ENCODE peak calls at places on chromosomes 7 and 10, in four cellular contexts. U, Y, R and W are unnamed samples.

GRCh38 chr10:30782543-30783461 is 153.2 kb upstream of the LYZL2 start:
- DNase-seq in U (no peak), Y (peak), R (no peak), W (no peak)

GRCh38 chr7:19707240-19707639 is 1.6 kb downstream of the POLR1F start:
- DNase-seq in U (peak), Y (no peak), R (peak), W (peak)

GRCh38 chr7:7183061-7183832 is 903 bp downstream of the C1GALT1 start:
- DNase-seq in U (peak), Y (no peak), R (no peak), W (peak)

GRCh38 chr7:359776-360361 is 69.9 kb downstream of the FOXL3 start:
- DNase-seq in U (no peak), Y (no peak), R (no peak), W (no peak)

GRCh38 chr10:115593060-115593459 is 499.9 kb downstream of the ATRNL1 start:
- DNase-seq in U (no peak), Y (no peak), R (no peak), W (no peak)

GRCh38 chr7:24704311-24704710 is 53.0 kb downstream of the GSDME start:
- DNase-seq in U (no peak), Y (no peak), R (no peak), W (no peak)

GRCh38 chr10:6114758-6115410 is 26.1 kb downstream of the RBM17 start:
- DNase-seq in U (no peak), Y (no peak), R (no peak), W (no peak)

GRCh38 chr7:96235281-96235680 is 86.6 kb downstream of the SLC25A13 start:
- DNase-seq in U (no peak), Y (no peak), R (no peak), W (no peak)

GRCh38 chr7:142997590-142997989 is 29.3 kb downstream of the OR9A2 start:
- DNase-seq in U (peak), Y (no peak), R (no peak), W (no peak)

GRCh38 chr7:11177793-11178192 is 204.1 kb downstream of the PHF14 start:
- DNase-seq in U (no peak), Y (no peak), R (no peak), W (no peak)

GRCh38 chr7:140649566-140650205 is 9.1 kb upstream of the DENND2A start:
- DNase-seq in U (no peak), Y (no peak), R (no peak), W (no peak)

GRCh38 chr7:143487566-143487965 is 9.9 kb downstream of the TAS2R41 start:
- DNase-seq in U (no peak), Y (no peak), R (peak), W (no peak)

GRCh38 chr10:13458107-13458761 is 70.6 kb downstream of the BEND7 start:
- DNase-seq in U (no peak), Y (no peak), R (no peak), W (no peak)

GRCh38 chr7:119482671-119483070 is 790.3 kb upstream of the KCND2 start:
- DNase-seq in U (no peak), Y (no peak), R (no peak), W (no peak)

GRCh38 chr7:29854257-29854938 is 48.1 kb downstream of the WIPF3 start:
- DNase-seq in U (no peak), Y (no peak), R (no peak), W (peak)

GRCh38 chr7:38660427-38661099 is 29.4 kb upstream of the AMPH start:
- DNase-seq in U (peak), Y (no peak), R (peak), W (peak)

GRCh38 chr7:143958781-143959180 is 4.1 kb downstream of the OR2F1 start:
- DNase-seq in U (no peak), Y (no peak), R (peak), W (no peak)

GRCh38 chr7:96636342-96636865 is 73.2 kb downstream of the SEM1 start:
- DNase-seq in U (no peak), Y (no peak), R (no peak), W (no peak)

GRCh38 chr7:44154703-44155102 is 13.6 kb upstream of the MYL7 start:
- DNase-seq in U (no peak), Y (no peak), R (no peak), W (no peak)

GRCh38 chr7:47720141-47720906 is 138.4 kb upstream of the TNS3 start:
- DNase-seq in U (no peak), Y (no peak), R (no peak), W (no peak)

GRCh38 chr7:158322616-158323530 is 264.8 kb downstream of the PTPRN2 start:
- DNase-seq in U (no peak), Y (no peak), R (no peak), W (no peak)

GRCh38 chr7:144641389-144642044 is 194.3 kb downstream of the TPK1 start:
- DNase-seq in U (no peak), Y (no peak), R (no peak), W (no peak)

GRCh38 chr10:7417103-7417623 is 6.3 kb upstream of the SFMBT2 start:
- DNase-seq in U (no peak), Y (no peak), R (no peak), W (no peak)

GRCh38 chr7:121510302-121510701 is 114.2 kb upstream of the FAM3C start:
- DNase-seq in U (peak), Y (no peak), R (no peak), W (no peak)

GRCh38 chr10:59434463-59435326 is 72.3 kb upstream of the FAM13C start:
- DNase-seq in U (no peak), Y (no peak), R (no peak), W (no peak)

GRCh38 chr10:52883996-52884871 is 111.7 kb upstream of the MBL2 start:
- DNase-seq in U (peak), Y (peak), R (peak), W (peak)

GRCh38 chr10:70598857-70599295 is 3.7 kb downstream of the PRF1 start:
- DNase-seq in U (peak), Y (no peak), R (no peak), W (no peak)

GRCh38 chr10:130014734-130015695 is 50.9 kb upstream of the EBF3 start:
- DNase-seq in U (no peak), Y (no peak), R (no peak), W (peak)

GRCh38 chr10:123783296-123783695 is 108.3 kb downstream of the CPXM2 start:
- DNase-seq in U (no peak), Y (no peak), R (no peak), W (no peak)

GRCh38 chr10:89738551-89739209 is 37.3 kb downstream of the KIF20B start:
- DNase-seq in U (no peak), Y (peak), R (no peak), W (no peak)

GRCh38 chr10:58322835-58323209 is 12.0 kb upstream of the UBE2D1 start:
- DNase-seq in U (no peak), Y (no peak), R (no peak), W (no peak)

GRCh38 chr10:78137147-78137546 is 103.5 kb downstream of the RPS24 start:
- DNase-seq in U (no peak), Y (no peak), R (no peak), W (no peak)
- TF ChIP-seq FOXK2 in U (no peak), Y (no peak), R (no peak), W (no peak)

GRCh38 chr10:3911241-3911640 is 126.2 kb upstream of the KLF6 start:
- DNase-seq in U (no peak), Y (no peak), R (no peak), W (no peak)
- TF ChIP-seq BHLHE40 in U (no peak), Y (no peak), R (no peak), W (no peak)

GRCh38 chr10:131726460-131726861 is 174.3 kb upstream of the PPP2R2D start:
- DNase-seq in U (no peak), Y (no peak), R (peak), W (no peak)
- TF ChIP-seq FOXK2 in U (no peak), Y (no peak), R (no peak), W (no peak)

GRCh38 chr7:16813232-16813616 is 8.4 kb upstream of the AGR2 start:
- DNase-seq in U (no peak), Y (no peak), R (no peak), W (no peak)
- TF ChIP-seq BHLHE40 in U (no peak), Y (no peak), R (no peak), W (no peak)

DNA sequence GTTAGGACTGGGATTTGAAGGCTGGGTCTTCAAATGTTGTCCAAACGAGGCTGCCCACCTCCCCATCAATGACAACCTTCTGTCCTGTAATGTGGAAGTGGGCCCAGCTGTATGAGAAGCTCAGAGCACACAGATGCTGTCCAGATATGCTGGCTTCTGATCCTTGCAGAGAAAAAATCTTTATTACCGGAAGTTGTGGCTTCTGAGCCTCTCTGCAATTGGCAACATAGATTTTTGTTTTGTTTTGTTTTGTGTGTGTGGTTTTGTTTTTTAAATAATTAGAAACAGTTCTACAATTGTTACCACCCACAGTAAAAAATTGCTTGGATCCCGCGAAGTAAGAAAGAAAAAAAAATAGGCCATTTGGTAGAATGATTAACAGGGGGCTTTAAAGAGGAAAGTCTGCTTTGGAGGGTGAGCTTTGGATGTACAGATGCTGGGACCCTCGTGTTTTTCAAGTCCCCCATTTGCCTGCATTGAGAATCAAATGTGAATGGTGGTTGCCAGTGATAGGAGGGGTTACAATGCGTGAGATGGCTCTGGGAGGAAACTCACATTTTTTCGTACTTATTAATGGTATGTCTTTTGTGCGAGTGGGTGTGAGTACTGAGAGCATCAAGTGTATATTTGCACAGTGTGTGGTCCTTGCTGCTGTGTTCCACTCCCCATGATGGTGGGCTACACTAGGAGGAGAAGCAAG is 153.2 kb downstream of the TCF7L2 start:
- DNase-seq in U (no peak), Y (no peak), R (no peak), W (no peak)
- TF ChIP-seq FOXK2 in U (no peak), Y (no peak), R (no peak), W (no peak)

DNA sequence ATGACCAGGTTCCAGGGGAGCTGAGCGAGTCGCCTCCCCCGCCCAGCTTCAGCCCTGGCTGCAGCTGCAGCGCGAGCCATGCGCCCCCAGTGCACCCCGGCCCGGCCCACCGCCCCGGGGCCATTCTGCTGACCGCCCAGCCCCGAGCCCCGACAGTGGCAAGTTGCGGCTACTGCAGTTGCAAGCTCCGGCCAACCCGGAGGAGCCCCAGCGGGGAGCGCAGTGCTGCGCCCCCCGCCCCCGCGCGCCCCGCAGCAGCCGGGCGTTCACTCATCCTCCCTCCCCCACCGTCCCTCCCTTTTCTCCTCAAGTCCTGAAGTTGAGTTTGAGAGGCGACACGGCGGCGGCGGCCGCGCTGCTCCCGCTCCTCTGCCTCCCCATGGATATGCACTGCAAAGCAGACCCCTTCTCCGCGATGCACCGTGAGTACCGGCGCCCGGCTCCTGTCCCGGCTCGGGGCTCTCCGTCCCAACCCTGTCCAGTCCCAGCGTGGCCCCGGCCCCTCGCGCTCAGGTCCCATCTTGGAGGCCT is 565 bp downstream of the PAX2 start:
- DNase-seq in U (peak), Y (no peak), R (no peak), W (peak)
- TF ChIP-seq BHLHE40 in U (no peak), Y (no peak), R (no peak), W (no peak)

GRCh38 chr7:131608112-131608498 is 51.7 kb upstream of the PODXL start:
- DNase-seq in U (no peak), Y (no peak), R (no peak), W (no peak)

GRCh38 chr7:131605280-131605878 is 49.0 kb upstream of the PODXL start:
- DNase-seq in U (no peak), Y (no peak), R (no peak), W (no peak)

GRCh38 chr7:131604841-131605279 is 48.4 kb upstream of the PODXL start:
- DNase-seq in U (no peak), Y (no peak), R (no peak), W (no peak)

GRCh38 chr7:131607291-131608111 is 51.1 kb upstream of the PODXL start:
- DNase-seq in U (no peak), Y (no peak), R (no peak), W (no peak)

GRCh38 chr7:131606346-131607290 is 50.2 kb upstream of the PODXL start:
- DNase-seq in U (no peak), Y (no peak), R (no peak), W (no peak)
- TF ChIP-seq FOXK2 in U (no peak), Y (no peak), R (no peak), W (no peak)

GRCh38 chr7:90833443-90833842 is 237.3 kb downstream of the CDK14 start:
- DNase-seq in U (no peak), Y (no peak), R (no peak), W (no peak)

GRCh38 chr7:90832726-90833125 is 236.6 kb downstream of the CDK14 start:
- DNase-seq in U (no peak), Y (no peak), R (no peak), W (no peak)

GRCh38 chr7:90835861-90836260 is 239.7 kb downstream of the CDK14 start:
- DNase-seq in U (no peak), Y (no peak), R (no peak), W (no peak)

GRCh38 chr7:90836937-90837336 is 240.8 kb downstream of the CDK14 start:
- DNase-seq in U (no peak), Y (no peak), R (no peak), W (no peak)

GRCh38 chr7:90834771-90835170 is 238.7 kb downstream of the CDK14 start:
- DNase-seq in U (no peak), Y (no peak), R (no peak), W (no peak)
- TF ChIP-seq BHLHE40 in U (no peak), Y (no peak), R (no peak), W (no peak)

GRCh38 chr7:102287465-102288146 is 938 bp downstream of the SH2B2 start:
- DNase-seq in U (no peak), Y (no peak), R (no peak), W (peak)
- TF ChIP-seq FOXK2 in U (no peak), Y (no peak), R (no peak), W (no peak)

GRCh38 chr7:136214356-136214755 is 237.2 kb upstream of the MTPN start:
- DNase-seq in U (no peak), Y (no peak), R (no peak), W (no peak)

DNA sequence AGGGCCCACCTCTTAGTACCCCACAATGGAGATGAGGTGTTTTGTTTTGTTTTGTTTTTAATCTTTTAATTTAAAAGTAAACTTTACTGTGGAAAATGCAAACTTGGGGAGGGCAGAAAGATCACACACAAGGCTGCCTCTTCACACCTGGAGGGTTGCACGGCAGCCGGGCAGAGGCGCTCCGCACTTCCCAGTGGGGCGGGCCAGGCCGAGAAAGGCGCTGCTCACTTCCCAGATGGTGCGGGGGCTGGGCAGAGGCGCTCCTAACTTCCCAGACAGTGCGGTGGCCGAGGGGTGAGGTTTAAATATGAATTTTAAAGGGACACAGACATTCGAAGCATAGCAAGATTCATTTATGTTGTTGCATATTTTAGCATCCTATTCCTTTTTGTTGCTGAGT is 235.9 kb upstream of the MTPN start:
- DNase-seq in U (no peak), Y (no peak), R (no peak), W (no peak)
- TF ChIP-seq BHLHE40 in U (no peak), Y (no peak), R (no peak), W (no peak)